ENCODE peak calls at places on chromosomes 13 and 19, in ten cellular contexts. H, O, K, A, M, S, R, Z, D and J are unnamed samples.

GRCh38 chr13:39811696-39812095 is 156.2 kb downstream of the COG6 start:
- DNase-seq in D (no peak), M (no peak), K (no peak), S (no peak), R (no peak), Z (no peak), H (no peak), A (no peak), O (no peak), J (no peak)

GRCh38 chr13:46288570-46289259 is 77.0 kb downstream of the LRRC63 start:
- DNase-seq in H (no peak), A (peak; percentile 64), M (no peak), K (no peak), R (no peak), S (no peak), O (no peak), D (no peak), Z (peak; percentile 18), J (no peak)

GRCh38 chr13:41577437-41577836 is 120.1 kb downstream of the RGCC start:
- DNase-seq in Z (no peak), A (peak; percentile 75), S (no peak), H (peak; percentile 72), O (peak; percentile 60), R (no peak), M (no peak), D (no peak), K (no peak), J (no peak)

GRCh38 chr13:85313761-85314503 is 485.3 kb downstream of the SLITRK6 start:
- DNase-seq in K (no peak), S (peak; percentile 56), D (no peak), A (peak; percentile 7), O (no peak), R (no peak), H (no peak), Z (no peak), M (no peak), J (no peak)

GRCh38 chr19:16737909-16738308 is 18.3 kb downstream of the NWD1 start:
- DNase-seq in D (no peak), A (peak; percentile 79), H (no peak), M (no peak), O (no peak), K (no peak), R (no peak), S (peak; percentile 3), Z (no peak), J (no peak)

GRCh38 chr13:46586766-46587509 is 34.0 kb downstream of the LRCH1 start:
- DNase-seq in O (no peak), H (no peak), Z (no peak), M (no peak), S (no peak), D (no peak), K (no peak), R (no peak), A (no peak), J (no peak)

GRCh38 chr13:67156718-67157049 is 73.5 kb downstream of the PCDH9 start:
- DNase-seq in Z (no peak), R (no peak), A (no peak), O (peak; percentile 25), K (no peak), D (no peak), H (no peak), M (no peak), S (no peak), J (no peak)

GRCh38 chr19:934197-934840 is 8.5 kb downstream of the ARID3A start:
- DNase-seq in K (no peak), Z (no peak), R (no peak), A (no peak), H (no peak), D (no peak), S (no peak), M (no peak), O (no peak), J (no peak)

GRCh38 chr13:50831510-50831909 is 12.0 kb downstream of the DLEU7 start:
- DNase-seq in S (no peak), O (no peak), D (no peak), R (no peak), A (no peak), M (no peak), H (no peak), K (no peak), Z (no peak), J (no peak)

GRCh38 chr13:36639610-36640009 is 34.2 kb upstream of the SERTM1 start:
- DNase-seq in K (no peak), H (no peak), S (no peak), R (no peak), D (no peak), Z (no peak), M (no peak), O (no peak), A (no peak), J (no peak)

GRCh38 chr19:38667552-38668205 is 20.2 kb downstream of the ACTN4 start:
- DNase-seq in S (no peak), D (no peak), Z (peak; percentile 62), R (no peak), H (no peak), A (peak; percentile 84), M (no peak), O (no peak), K (no peak), J (no peak)

GRCh38 chr13:32940601-32941000 is 75.6 kb upstream of the KL start:
- DNase-seq in H (peak; percentile 6), O (no peak), R (no peak), D (no peak), Z (peak; percentile 25), M (no peak), A (peak; percentile 45), K (no peak), S (no peak), J (no peak)